ENCODE peak calls at places on chromosomes 7 and 10, in four cellular contexts. One of them, this sample, is unnamed.

GRCh38 chr10:124696446-124697392 is 47.5 kb downstream of the FAM53B start:
- DNase-seq in GM23338: no peak
- DNase-seq in CD4-positive, alpha-beta memory T cell: peak; percentile 58
- DNase-seq in mesendoderm: no peak
- DNase-seq in this sample: no peak

GRCh38 chr7:151286148-151286547 is 37.7 kb upstream of the SMARCD3 start:
- DNase-seq in GM23338: no peak
- DNase-seq in CD4-positive, alpha-beta memory T cell: no peak
- DNase-seq in mesendoderm: no peak
- DNase-seq in this sample: no peak

GRCh38 chr7:17185690-17186070 is 112.8 kb upstream of the AHR start:
- DNase-seq in GM23338: no peak
- DNase-seq in CD4-positive, alpha-beta memory T cell: no peak
- DNase-seq in mesendoderm: no peak
- DNase-seq in this sample: no peak

GRCh38 chr7:94039368-94040065 is 35.4 kb upstream of the BET1 start:
- DNase-seq in GM23338: no peak
- DNase-seq in CD4-positive, alpha-beta memory T cell: no peak
- DNase-seq in mesendoderm: no peak
- DNase-seq in this sample: no peak

GRCh38 chr7:51079494-51079893 is 237.1 kb downstream of the COBL start:
- DNase-seq in GM23338: no peak
- DNase-seq in CD4-positive, alpha-beta memory T cell: no peak
- DNase-seq in mesendoderm: no peak
- DNase-seq in this sample: no peak

GRCh38 chr7:2510909-2511768 is 8.4 kb upstream of the LFNG start:
- DNase-seq in GM23338: no peak
- DNase-seq in CD4-positive, alpha-beta memory T cell: peak; percentile 66
- DNase-seq in mesendoderm: no peak
- DNase-seq in this sample: peak; percentile 49

GRCh38 chr10:33460461-33461294 is 126.2 kb upstream of the NRP1 start:
- DNase-seq in GM23338: no peak
- DNase-seq in CD4-positive, alpha-beta memory T cell: no peak
- DNase-seq in mesendoderm: peak; percentile 88
- DNase-seq in this sample: no peak

GRCh38 chr10:85655394-85655793 is 711.2 kb downstream of the GRID1 start:
- DNase-seq in GM23338: no peak
- DNase-seq in CD4-positive, alpha-beta memory T cell: no peak
- DNase-seq in mesendoderm: no peak
- DNase-seq in this sample: no peak

GRCh38 chr7:36155811-36156361 is 2.8 kb downstream of the EEPD1 start:
- DNase-seq in GM23338: peak; percentile 34
- DNase-seq in CD4-positive, alpha-beta memory T cell: no peak
- DNase-seq in mesendoderm: peak; percentile 40
- DNase-seq in this sample: no peak

GRCh38 chr10:50739618-50740350 is at the start of gene ASAH2B:
- DNase-seq in GM23338: peak; percentile 85
- DNase-seq in CD4-positive, alpha-beta memory T cell: peak; percentile 73
- DNase-seq in mesendoderm: peak; percentile 90
- DNase-seq in this sample: peak; percentile 57

GRCh38 chr7:36486336-36486735 is 96.7 kb downstream of the ANLN start:
- DNase-seq in GM23338: no peak
- DNase-seq in CD4-positive, alpha-beta memory T cell: no peak
- DNase-seq in mesendoderm: no peak
- DNase-seq in this sample: no peak

GRCh38 chr7:128427289-128427891 is 17.6 kb upstream of the IMPDH1 start:
- DNase-seq in GM23338: peak; percentile 88
- DNase-seq in CD4-positive, alpha-beta memory T cell: peak; percentile 57
- DNase-seq in mesendoderm: peak; percentile 70
- DNase-seq in this sample: no peak

GRCh38 chr7:78057571-78057970 is 259.0 kb downstream of the PHTF2 start:
- DNase-seq in GM23338: no peak
- DNase-seq in CD4-positive, alpha-beta memory T cell: no peak
- DNase-seq in mesendoderm: no peak
- DNase-seq in this sample: no peak

GRCh38 chr7:85887133-85887532 is 700.3 kb upstream of the SEMA3D start:
- DNase-seq in GM23338: peak; percentile 25
- DNase-seq in CD4-positive, alpha-beta memory T cell: no peak
- DNase-seq in mesendoderm: peak; percentile 40
- DNase-seq in this sample: no peak

GRCh38 chr10:73759512-73760115 is 15.4 kb downstream of the SEC24C start:
- DNase-seq in GM23338: peak; percentile 30
- DNase-seq in CD4-positive, alpha-beta memory T cell: peak; percentile 70
- DNase-seq in mesendoderm: no peak
- DNase-seq in this sample: peak; percentile 72

GRCh38 chr7:30840176-30841024 is 69.2 kb downstream of the MINDY4 start:
- DNase-seq in GM23338: no peak
- DNase-seq in CD4-positive, alpha-beta memory T cell: no peak
- DNase-seq in mesendoderm: no peak
- DNase-seq in this sample: no peak

GRCh38 chr10:63103971-63104409 is 29.1 kb upstream of the NRBF2 start:
- DNase-seq in GM23338: peak; percentile 72
- DNase-seq in CD4-positive, alpha-beta memory T cell: no peak
- DNase-seq in mesendoderm: peak; percentile 19
- DNase-seq in this sample: no peak

DNA sequence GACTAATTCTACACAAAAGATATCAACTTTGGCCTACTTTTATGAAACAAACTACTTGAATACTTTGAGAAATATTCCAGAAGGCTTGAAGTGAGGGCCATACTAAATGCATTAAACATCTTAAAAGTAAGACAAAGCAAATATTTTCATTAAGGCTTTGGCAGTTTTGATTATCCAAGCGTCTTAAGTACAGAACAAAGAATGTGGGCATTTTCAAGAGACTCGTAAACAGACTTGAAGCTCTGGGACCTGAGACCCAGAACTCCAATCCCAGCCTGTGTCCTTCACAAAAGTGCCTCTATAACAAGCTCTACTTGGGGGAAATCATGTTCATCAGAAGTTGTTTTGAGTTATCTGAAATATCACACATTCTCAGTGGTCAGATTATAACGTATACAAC is 80.9 kb downstream of the CPVL start:
- DNase-seq in GM23338: no peak
- DNase-seq in CD4-positive, alpha-beta memory T cell: no peak
- DNase-seq in mesendoderm: no peak
- DNase-seq in this sample: no peak
- H3K27me3 ChIP-seq in GM23338: no peaks in the 10 kb centered on the region
- H3K27me3 ChIP-seq in CD4-positive, alpha-beta memory T cell: no peaks in the 10 kb centered on the region
- H3K27me3 ChIP-seq in mesendoderm: no peaks in the 10 kb centered on the region
- H3K27me3 ChIP-seq in this sample: no peaks in the 10 kb centered on the region

GRCh38 chr7:45923290-45923689 is 2.2 kb upstream of the IGFBP3 start:
- DNase-seq in GM23338: peak; percentile 85
- DNase-seq in CD4-positive, alpha-beta memory T cell: peak; percentile 44
- DNase-seq in mesendoderm: peak; percentile 68
- DNase-seq in this sample: no peak

GRCh38 chr7:45922810-45923209 is 1.7 kb upstream of the IGFBP3 start:
- DNase-seq in GM23338: no peak
- DNase-seq in CD4-positive, alpha-beta memory T cell: peak; percentile 20
- DNase-seq in mesendoderm: peak; percentile 31
- DNase-seq in this sample: no peak

GRCh38 chr7:45920543-45921380 is at the start of gene IGFBP3:
- DNase-seq in GM23338: peak; percentile 85
- DNase-seq in CD4-positive, alpha-beta memory T cell: peak; percentile 48
- DNase-seq in mesendoderm: peak; percentile 76
- DNase-seq in this sample: no peak

GRCh38 chr7:45921381-45921698 is 268 bp upstream of the IGFBP3 start:
- DNase-seq in GM23338: no peak
- DNase-seq in CD4-positive, alpha-beta memory T cell: no peak
- DNase-seq in mesendoderm: no peak
- DNase-seq in this sample: no peak

GRCh38 chr7:45921699-45922519 is 837 bp upstream of the IGFBP3 start:
- DNase-seq in GM23338: peak; percentile 85
- DNase-seq in CD4-positive, alpha-beta memory T cell: peak; percentile 28
- DNase-seq in mesendoderm: peak; percentile 83
- DNase-seq in this sample: no peak
- H3K27me3 ChIP-seq in GM23338: peaks cover 57% of the 10 kb centered on the region
- H3K27me3 ChIP-seq in CD4-positive, alpha-beta memory T cell: peaks cover 9% of the 10 kb centered on the region
- H3K27me3 ChIP-seq in mesendoderm: peaks cover 17% of the 10 kb centered on the region
- H3K27me3 ChIP-seq in this sample: peaks cover 20% of the 10 kb centered on the region

GRCh38 chr10:71443676-71444075 is 47.0 kb downstream of the CDH23 start:
- DNase-seq in GM23338: peak; percentile 55
- DNase-seq in CD4-positive, alpha-beta memory T cell: no peak
- DNase-seq in mesendoderm: no peak
- DNase-seq in this sample: no peak
- H3K27me3 ChIP-seq in GM23338: no peaks in the 10 kb centered on the region
- H3K27me3 ChIP-seq in CD4-positive, alpha-beta memory T cell: no peaks in the 10 kb centered on the region
- H3K27me3 ChIP-seq in mesendoderm: no peaks in the 10 kb centered on the region
- H3K27me3 ChIP-seq in this sample: no peaks in the 10 kb centered on the region

GRCh38 chr10:131231323-131231964 is 80.1 kb downstream of the TCERG1L start:
- DNase-seq in GM23338: no peak
- DNase-seq in CD4-positive, alpha-beta memory T cell: no peak
- DNase-seq in mesendoderm: no peak
- DNase-seq in this sample: no peak

GRCh38 chr10:131230166-131230565 is 81.4 kb downstream of the TCERG1L start:
- DNase-seq in GM23338: no peak
- DNase-seq in CD4-positive, alpha-beta memory T cell: no peak
- DNase-seq in mesendoderm: no peak
- DNase-seq in this sample: no peak

GRCh38 chr10:131230641-131231322 is 80.7 kb downstream of the TCERG1L start:
- DNase-seq in GM23338: no peak
- DNase-seq in CD4-positive, alpha-beta memory T cell: no peak
- DNase-seq in mesendoderm: no peak
- DNase-seq in this sample: no peak

GRCh38 chr10:131231965-131232541 is 79.5 kb downstream of the TCERG1L start:
- DNase-seq in GM23338: no peak
- DNase-seq in CD4-positive, alpha-beta memory T cell: no peak
- DNase-seq in mesendoderm: peak; percentile 25
- DNase-seq in this sample: no peak

GRCh38 chr10:131233611-131234258 is 77.8 kb downstream of the TCERG1L start:
- DNase-seq in GM23338: peak; percentile 16
- DNase-seq in CD4-positive, alpha-beta memory T cell: no peak
- DNase-seq in mesendoderm: peak; percentile 35
- DNase-seq in this sample: no peak
- H3K27me3 ChIP-seq in GM23338: no peaks in the 10 kb centered on the region
- H3K27me3 ChIP-seq in CD4-positive, alpha-beta memory T cell: no peaks in the 10 kb centered on the region
- H3K27me3 ChIP-seq in mesendoderm: no peaks in the 10 kb centered on the region
- H3K27me3 ChIP-seq in this sample: no peaks in the 10 kb centered on the region

This sample was measured in effector memory CD4-positive, alpha-beta T cell.